ENCODE peak calls at places on chromosomes 4 and X, in seven cellular contexts. D is activated naive CD8-positive, alpha-beta T cell treated with anti-CD3 and anti-CD28 coated beads, Interleukin-2, amount 50 U/mL, for 24 hours; T is IMR-90; R is NCI-H2107; N is activated CD4-positive, alpha-beta memory T cell treated with anti-CD3 and anti-CD28 coated beads, Interleukin-2, amount 10 ng/mL, durations not matched to agents 7 days and 5 days; S is stimulated activated CD8-positive, alpha-beta memory T cell treated with anti-CD3 and anti-CD28 coated beads, Interleukin-4, amount 100 ng/mL, for 24 hours; Q is stimulated activated effector memory CD8-positive, alpha-beta T cell treated with anti-CD3 and anti-CD28 coated beads, Interleukin-12 subunit alpha, Interleukin-12 subunit beta, amount 100 ng/mL, for 72 hours. P is an unnamed sample.

GRCh38 chr4:1988327-1988724 is 20.4 kb downstream of the NELFA start:
- DNase-seq in D (no peak), T (no peak), R (no peak), N (no peak), S (no peak), Q (no peak), P (no peak)

GRCh38 chr4:136706942-136707341 is 825.4 kb downstream of the PCDH18 start:
- DNase-seq in D (no peak), T (no peak), R (no peak), N (no peak), S (no peak), Q (no peak), P (no peak)

GRCh38 chrX:10634681-10635161 is 14.3 kb upstream of the MID1 start:
- DNase-seq in D (no peak), T (peak), R (no peak), N (no peak), S (no peak), Q (no peak), P (peak)

GRCh38 chr4:80266267-80266901 is at the start of gene FGF5:
- DNase-seq in D (peak), T (peak), R (peak), N (peak), S (peak), Q (no peak), P (peak)

GRCh38 chrX:111568356-111568755 is 56.9 kb downstream of the SERTM2 start:
- DNase-seq in D (no peak), T (peak), R (no peak), N (no peak), S (no peak), Q (no peak), P (no peak)

GRCh38 chr4:54800831-54801530 is 143.2 kb downstream of the KIT start:
- DNase-seq in D (no peak), T (no peak), R (peak), N (no peak), S (no peak), Q (no peak), P (peak)

GRCh38 chr4:15500721-15501120 is 31.0 kb downstream of the CC2D2A start:
- DNase-seq in D (no peak), T (no peak), R (no peak), N (no peak), S (no peak), Q (no peak), P (no peak)

GRCh38 chr4:101527186-101527585 is 179.9 kb upstream of the PPP3CA start:
- DNase-seq in D (peak), T (no peak), R (no peak), N (peak), S (peak), Q (peak), P (peak)

GRCh38 chrX:13571136-13571535 is 1.7 kb downstream of the EGFL6 start:
- DNase-seq in D (no peak), T (no peak), R (no peak), N (no peak), S (no peak), Q (no peak), P (no peak)

GRCh38 chrX:43827791-43828190 is 54.5 kb downstream of the MAOB start:
- DNase-seq in D (no peak), T (no peak), R (no peak), N (no peak), S (no peak), Q (no peak), P (no peak)

GRCh38 chr4:145937021-145937861 is 1.4 kb downstream of the ZNF827 start:
- DNase-seq in D (peak), T (peak), R (no peak), N (peak), S (peak), Q (peak), P (peak)

GRCh38 chr4:52407545-52407944 is 251.6 kb downstream of the USP46 start:
- DNase-seq in D (no peak), T (no peak), R (no peak), N (no peak), S (no peak), Q (no peak), P (peak)

GRCh38 chr4:112448211-112448745 is 67.7 kb downstream of the NEUROG2 start:
- DNase-seq in D (no peak), T (peak), R (no peak), N (no peak), S (no peak), Q (no peak), P (peak)

GRCh38 chr4:7206856-7207567 is 14.7 kb downstream of the SORCS2 start:
- DNase-seq in D (no peak), T (peak), R (no peak), N (no peak), S (no peak), Q (no peak), P (peak)

GRCh38 chr4:6794189-6794588 is 11.7 kb downstream of the KIAA0232 start:
- DNase-seq in D (no peak), T (no peak), R (no peak), N (no peak), S (no peak), Q (no peak), P (no peak)

GRCh38 chr4:84582988-84583870 is at the start of gene CDS1:
- DNase-seq in D (peak), T (no peak), R (peak), N (peak), S (peak), Q (peak), P (peak)

GRCh38 chr4:76373919-76374552 is 46.9 kb downstream of the CCDC158 start:
- DNase-seq in D (no peak), T (no peak), R (no peak), N (no peak), S (no peak), Q (no peak), P (peak)

GRCh38 chrX:153667931-153668396 is 5.6 kb downstream of the PNCK start:
- DNase-seq in D (peak), T (peak), R (peak), N (peak), S (peak), Q (peak), P (peak)

P was measured in myocyte.